ENCODE peak calls at places on chromosomes 16 and 17, in seven cellular contexts. J is neural crest cell; L is fibroblast of mammary gland; A is activated naive CD4-positive, alpha-beta T cell; H is keratinocyte; G is left cardiac atrium; V is HuH-7. Y is an unnamed sample.

GRCh38 chr16:85401917-85402766 is 211.0 kb upstream of the GSE1 start:
- DNase-seq in G (peak), V (no peak), J (no peak), L (no peak), H (no peak), A (no peak), Y (no peak)

GRCh38 chr16:88687676-88688012 is 1.3 kb upstream of the SNAI3 start:
- DNase-seq in V (no peak), J (no peak), H (no peak), A (no peak), L (no peak), G (no peak), Y (no peak)

GRCh38 chr17:39165178-39165843 is 650 bp downstream of the ARL5C start:
- DNase-seq in V (no peak), G (no peak), A (no peak), H (no peak), J (no peak), L (no peak), Y (no peak)

GRCh38 chr16:727291-727977 is 528 bp downstream of the HAGHL start:
- DNase-seq in A (peak), H (no peak), J (no peak), L (no peak), V (no peak), G (no peak), Y (no peak)

GRCh38 chr17:13786000-13786598 is 184.4 kb upstream of the HS3ST3A1 start:
- DNase-seq in V (no peak), A (no peak), G (no peak), H (no peak), L (peak), J (no peak), Y (peak)

GRCh38 chr17:8421571-8421970 is 14.1 kb upstream of the NDEL1 start:
- DNase-seq in V (no peak), G (no peak), A (no peak), H (no peak), L (peak), J (no peak), Y (no peak)

GRCh38 chr16:1614226-1615102 is 2.3 kb downstream of the CRAMP1 start:
- DNase-seq in A (no peak), V (peak), H (no peak), L (no peak), G (peak), J (peak), Y (peak)

GRCh38 chr16:66899945-66900688 is 18.6 kb downstream of the CDH16 start:
- DNase-seq in A (no peak), H (no peak), G (peak), L (peak), V (no peak), J (no peak), Y (peak)

GRCh38 chr16:578870-579405 is 9.2 kb downstream of the PIGQ start:
- DNase-seq in L (peak), A (peak), J (peak), H (no peak), V (peak), G (peak), Y (peak)

GRCh38 chr16:67881557-67882220 is 3.0 kb upstream of the NRN1L start:
- DNase-seq in A (no peak), V (no peak), J (no peak), H (no peak), L (no peak), G (no peak), Y (no peak)

GRCh38 chr17:40024901-40025300 is 9.7 kb downstream of the CSF3 start:
- DNase-seq in L (peak), V (no peak), H (peak), J (no peak), A (no peak), G (no peak), Y (peak)

GRCh38 chr17:77811521-77811920 is 147.0 kb upstream of the TNRC6C start:
- DNase-seq in A (no peak), L (peak), J (no peak), G (peak), V (no peak), H (no peak), Y (no peak)

GRCh38 chr17:47076171-47076570 is 97.1 kb upstream of the RPRML start:
- DNase-seq in A (no peak), V (no peak), G (no peak), J (no peak), L (peak), H (no peak), Y (peak)

GRCh38 chr16:29644973-29645698 is 17.9 kb upstream of the SPN start:
- DNase-seq in V (no peak), H (no peak), A (no peak), J (no peak), G (no peak), L (no peak), Y (no peak)